ENCODE peak calls at places on chromosomes 13 and 19, in five cellular contexts. H is left ventricle myocardium inferior; D is mucosa of descending colon; I is CD4-positive, alpha-beta memory T cell; K is effector memory CD4-positive, alpha-beta T cell. W is an unnamed sample.

GRCh38 chr13:52070929-52071523 is 46.5 kb downstream of the UTP14C start:
- DNase-seq in H (no peak), D (no peak), I (no peak), K (no peak), W (peak; percentile 43)

GRCh38 chr19:1277061-1277460 is 1.7 kb downstream of the FAM174C start:
- DNase-seq in H (no peak), D (no peak), I (no peak), K (no peak), W (no peak)

GRCh38 chr13:50993908-50994307 is 84.3 kb downstream of the RNASEH2B start:
- DNase-seq in H (no peak), D (no peak), I (no peak), K (no peak), W (peak; percentile 79)

GRCh38 chr13:40271511-40271910 is 394.9 kb downstream of the FOXO1 start:
- DNase-seq in H (peak; percentile 44), D (no peak), I (no peak), K (no peak), W (no peak)

GRCh38 chr13:62333466-62333865 is 917.8 kb upstream of the PCDH20 start:
- DNase-seq in H (no peak), D (no peak), I (no peak), K (no peak), W (no peak)

GRCh38 chr13:98278068-98278619 is 101.1 kb upstream of the RNF113B start:
- DNase-seq in H (no peak), D (no peak), I (no peak), K (no peak), W (no peak)

GRCh38 chr13:40410315-40410714 is 256.1 kb downstream of the FOXO1 start:
- DNase-seq in H (no peak), D (no peak), I (no peak), K (no peak), W (no peak)

GRCh38 chr13:41244555-41244954 is 18.8 kb downstream of the MTRF1 start:
- DNase-seq in H (no peak), D (no peak), I (no peak), K (no peak), W (no peak)

GRCh38 chr13:65085977-65086376 is 2144.2 kb downstream of the PCDH9 start:
- DNase-seq in H (no peak), D (no peak), I (no peak), K (no peak), W (no peak)

GRCh38 chr19:49150106-49150943 is 4.9 kb downstream of the HRC start:
- DNase-seq in H (peak; percentile 85), D (peak; percentile 93), I (no peak), K (peak; percentile 37), W (peak; percentile 69)

GRCh38 chr19:18520848-18521691 is 800 bp downstream of the ELL start:
- DNase-seq in H (peak; percentile 41), D (peak; percentile 79), I (no peak), K (no peak), W (no peak)

GRCh38 chr19:40803857-40804782 is 5.1 kb downstream of the EGLN2 start:
- DNase-seq in H (peak; percentile 64), D (peak; percentile 85), I (peak; percentile 84), K (peak; percentile 62), W (no peak)

GRCh38 chr19:46081928-46082727 is 41.3 kb upstream of the IGFL4 start:
- DNase-seq in H (no peak), D (no peak), I (peak; percentile 9), K (no peak), W (peak; percentile 70)

GRCh38 chr19:41540041-41540695 is 35.8 kb upstream of the CEACAM21 start:
- DNase-seq in H (no peak), D (no peak), I (no peak), K (no peak), W (peak; percentile 20)

GRCh38 chr13:113582841-113583631 is 1.5 kb upstream of the TFDP1 start:
- DNase-seq in H (no peak), D (no peak), I (no peak), K (no peak), W (no peak)

GRCh38 chr19:8567522-8568172 is 9.6 kb downstream of the MYO1F start:
- DNase-seq in H (peak; percentile 33), D (no peak), I (no peak), K (no peak), W (no peak)

GRCh38 chr19:44212865-44213346 is 574 bp downstream of the ZNF227 start:
- DNase-seq in H (no peak), D (no peak), I (no peak), K (no peak), W (peak; percentile 13)

GRCh38 chr13:95185851-95186250 is 115.4 kb downstream of the ABCC4 start:
- DNase-seq in H (no peak), D (no peak), I (peak; percentile 59), K (peak; percentile 42), W (no peak)

GRCh38 chr13:111911141-111911720 is 155.7 kb upstream of the SOX1 start:
- DNase-seq in H (no peak), D (no peak), I (no peak), K (no peak), W (no peak)

GRCh38 chr13:46844431-46844830 is 47.5 kb upstream of the ESD start:
- DNase-seq in H (no peak), D (no peak), I (no peak), K (no peak), W (no peak)

GRCh38 chr13:71870036-71870435 is 3.0 kb upstream of the DACH1 start:
- DNase-seq in H (no peak), D (no peak), I (no peak), K (no peak), W (no peak)

GRCh38 chr13:29507356-29507755 is 88.1 kb downstream of the SLC7A1 start:
- DNase-seq in H (no peak), D (no peak), I (no peak), K (no peak), W (peak; percentile 53)

GRCh38 chr13:54852831-54853230 is 1824.2 kb downstream of the OLFM4 start:
- DNase-seq in H (no peak), D (no peak), I (no peak), K (no peak), W (no peak)

GRCh38 chr19:48044561-48044960 is 682 bp upstream of the CABP5 start:
- DNase-seq in H (no peak), D (no peak), I (no peak), K (no peak), W (no peak)

GRCh38 chr13:30696278-30697176 is 38.8 kb upstream of the ALOX5AP start:
- DNase-seq in H (peak; percentile 45), D (no peak), I (no peak), K (no peak), W (peak; percentile 34)

GRCh38 chr13:44908266-44908665 is 81.0 kb downstream of the NUFIP1 start:
- DNase-seq in H (no peak), D (no peak), I (no peak), K (no peak), W (no peak)

GRCh38 chr19:3073159-3073563 is 10.9 kb upstream of the TLE5 start:
- DNase-seq in H (no peak), D (no peak), I (no peak), K (no peak), W (peak; percentile 68)

GRCh38 chr19:41626877-41627276 is at the start of gene CEACAM4:
- DNase-seq in H (peak; percentile 36), D (no peak), I (no peak), K (no peak), W (no peak)

GRCh38 chr19:36574762-36575161 is 1.7 kb upstream of the ZNF529 start:
- DNase-seq in H (no peak), D (no peak), I (no peak), K (no peak), W (no peak)
- H3K4me3 ChIP-seq in H (peak overlapping the region; percentile 95), D (no peak overlapping the region), I (no peak overlapping the region), K (no peak overlapping the region), W (no peak overlapping the region)

GRCh38 chr19:13447978-13448377 is 58.3 kb downstream of the CACNA1A start:
- DNase-seq in H (no peak), D (no peak), I (no peak), K (no peak), W (no peak)
- H3K4me3 ChIP-seq in H (no peak overlapping the region), D (no peak overlapping the region), I (no peak overlapping the region), K (no peak overlapping the region), W (no peak overlapping the region)

DNA sequence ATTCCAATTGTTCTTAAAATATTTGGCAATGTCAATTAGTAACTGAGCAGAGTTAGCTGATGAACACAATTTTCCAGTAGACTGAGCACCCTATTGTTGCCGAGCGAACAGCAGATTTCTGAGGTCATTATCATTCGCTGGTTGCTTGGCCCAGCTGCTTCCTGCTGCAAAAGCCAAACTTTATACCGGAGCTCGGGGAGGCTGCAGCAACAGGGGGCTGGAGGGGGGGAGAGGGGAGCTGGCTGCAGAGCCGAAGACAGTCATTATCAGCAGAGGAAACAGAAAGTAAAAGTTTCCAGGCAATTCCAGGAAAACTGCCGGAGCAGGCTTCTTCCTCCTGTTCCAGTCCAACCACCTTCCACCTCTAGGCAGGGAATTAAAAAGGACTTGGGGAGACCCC is 77.9 kb downstream of the ZNF536 start:
- DNase-seq in H (peak; percentile 36), D (no peak), I (no peak), K (no peak), W (peak; percentile 70)
- H3K4me3 ChIP-seq in H (peak overlapping the region; percentile 52), D (no peak overlapping the region), I (no peak overlapping the region), K (no peak overlapping the region), W (peak overlapping the region; percentile 61)

DNA sequence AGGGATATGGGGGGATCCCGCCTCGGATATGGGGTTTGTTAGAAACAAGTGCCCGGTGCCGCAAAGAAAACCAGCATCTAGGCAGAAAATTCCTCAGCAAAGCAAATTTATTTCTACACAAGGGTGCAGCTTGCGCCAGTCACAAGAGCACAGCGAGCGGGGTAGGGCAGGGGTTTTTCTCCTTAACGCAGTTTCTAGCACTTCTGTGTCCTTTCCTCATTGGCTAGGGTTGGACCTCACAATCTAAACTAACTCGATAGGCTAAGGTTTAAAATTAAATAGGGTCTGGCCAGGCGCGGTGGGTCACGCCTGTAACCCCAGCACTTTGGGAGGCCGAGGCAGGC is 606 bp downstream of the ZNF440 start:
- DNase-seq in H (no peak), D (no peak), I (no peak), K (no peak), W (peak; percentile 30)
- H3K4me3 ChIP-seq in H (peak overlapping the region; percentile 98), D (peak overlapping the region; percentile 85), I (peak overlapping the region; percentile 64), K (peak overlapping the region; percentile 90), W (peak overlapping the region; percentile 98)

GRCh38 chr19:19540707-19541515 is 2.8 kb downstream of the CILP2 start:
- DNase-seq in H (no peak), D (peak; percentile 79), I (peak; percentile 72), K (peak; percentile 77), W (no peak)
- H3K4me3 ChIP-seq in H (peak overlapping the region; percentile 44), D (no peak overlapping the region), I (no peak overlapping the region), K (peak overlapping the region; percentile 60), W (peak overlapping the region; percentile 26)

W was measured in AG10803.